ENCODE peak calls at places on chromosomes 11 and 22, in nine cellular contexts. One of them, this sample, is unnamed.

GRCh38 chr11:64531906-64532312 is 59.1 kb upstream of the SLC22A12 start:
- DNase-seq in fibroblast of lung: no peak
- DNase-seq in cardiac muscle cell: peak; percentile 14
- DNase-seq in transverse colon: no peak
- DNase-seq in stomach: no peak
- DNase-seq in epithelial cell of proximal tubule: no peak
- DNase-seq in Caco-2: peak; percentile 32
- DNase-seq in fibroblast of villous mesenchyme: no peak
- DNase-seq in A549: no peak
- DNase-seq in this sample: no peak

GRCh38 chr11:17790453-17790852 is 55.9 kb downstream of the KCNC1 start:
- DNase-seq in epithelial cell of proximal tubule: no peak
- DNase-seq in fibroblast of villous mesenchyme: peak; percentile 65
- DNase-seq in fibroblast of lung: peak; percentile 83
- DNase-seq in transverse colon: no peak
- DNase-seq in A549: no peak
- DNase-seq in cardiac muscle cell: no peak
- DNase-seq in Caco-2: no peak
- DNase-seq in stomach: no peak
- DNase-seq in this sample: peak; percentile 93

GRCh38 chr11:112159098-112159761 is 4.7 kb downstream of the IL18 start:
- DNase-seq in stomach: no peak
- DNase-seq in Caco-2: no peak
- DNase-seq in epithelial cell of proximal tubule: no peak
- DNase-seq in fibroblast of villous mesenchyme: no peak
- DNase-seq in transverse colon: no peak
- DNase-seq in cardiac muscle cell: no peak
- DNase-seq in A549: no peak
- DNase-seq in fibroblast of lung: no peak
- DNase-seq in this sample: no peak

GRCh38 chr11:57638811-57639320 is 10.8 kb downstream of the YPEL4 start:
- DNase-seq in transverse colon: no peak
- DNase-seq in cardiac muscle cell: peak; percentile 41
- DNase-seq in stomach: no peak
- DNase-seq in Caco-2: no peak
- DNase-seq in A549: no peak
- DNase-seq in fibroblast of villous mesenchyme: no peak
- DNase-seq in epithelial cell of proximal tubule: no peak
- DNase-seq in fibroblast of lung: no peak
- DNase-seq in this sample: no peak

GRCh38 chr11:65291613-65292012 is 23.1 kb upstream of the CDC42EP2 start:
- DNase-seq in transverse colon: no peak
- DNase-seq in epithelial cell of proximal tubule: no peak
- DNase-seq in stomach: no peak
- DNase-seq in fibroblast of lung: peak; percentile 90
- DNase-seq in A549: peak; percentile 54
- DNase-seq in Caco-2: no peak
- DNase-seq in cardiac muscle cell: no peak
- DNase-seq in fibroblast of villous mesenchyme: peak; percentile 90
- DNase-seq in this sample: no peak

GRCh38 chr11:68269414-68270081 is 2.2 kb downstream of the C11orf24 start:
- DNase-seq in A549: no peak
- DNase-seq in fibroblast of lung: peak; percentile 59
- DNase-seq in Caco-2: peak; percentile 21
- DNase-seq in stomach: no peak
- DNase-seq in fibroblast of villous mesenchyme: peak; percentile 70
- DNase-seq in transverse colon: no peak
- DNase-seq in epithelial cell of proximal tubule: no peak
- DNase-seq in cardiac muscle cell: no peak
- DNase-seq in this sample: no peak

GRCh38 chr22:21753374-21754111 is 17.9 kb upstream of the YPEL1 start:
- DNase-seq in epithelial cell of proximal tubule: no peak
- DNase-seq in transverse colon: no peak
- DNase-seq in Caco-2: no peak
- DNase-seq in cardiac muscle cell: no peak
- DNase-seq in fibroblast of villous mesenchyme: no peak
- DNase-seq in fibroblast of lung: no peak
- DNase-seq in A549: no peak
- DNase-seq in stomach: no peak
- DNase-seq in this sample: no peak

GRCh38 chr11:120978701-120979100 is 45.2 kb upstream of the TBCEL start:
- DNase-seq in Caco-2: no peak
- DNase-seq in fibroblast of lung: no peak
- DNase-seq in A549: no peak
- DNase-seq in transverse colon: no peak
- DNase-seq in epithelial cell of proximal tubule: no peak
- DNase-seq in cardiac muscle cell: no peak
- DNase-seq in fibroblast of villous mesenchyme: no peak
- DNase-seq in stomach: no peak
- DNase-seq in this sample: no peak

GRCh38 chr22:22767876-22768602 is 119.6 kb upstream of the IGLL5 start:
- DNase-seq in A549: no peak
- DNase-seq in stomach: no peak
- DNase-seq in fibroblast of villous mesenchyme: no peak
- DNase-seq in fibroblast of lung: peak; percentile 21
- DNase-seq in epithelial cell of proximal tubule: no peak
- DNase-seq in transverse colon: no peak
- DNase-seq in Caco-2: no peak
- DNase-seq in cardiac muscle cell: no peak
- DNase-seq in this sample: no peak

GRCh38 chr11:73981051-73981805 is 1.4 kb downstream of the UCP2 start:
- DNase-seq in cardiac muscle cell: no peak
- DNase-seq in A549: no peak
- DNase-seq in fibroblast of villous mesenchyme: no peak
- DNase-seq in fibroblast of lung: no peak
- DNase-seq in transverse colon: no peak
- DNase-seq in stomach: no peak
- DNase-seq in Caco-2: peak; percentile 35
- DNase-seq in epithelial cell of proximal tubule: no peak
- DNase-seq in this sample: no peak

GRCh38 chr11:10575346-10575745 is 6.9 kb upstream of the LYVE1 start:
- DNase-seq in stomach: no peak
- DNase-seq in fibroblast of villous mesenchyme: no peak
- DNase-seq in transverse colon: no peak
- DNase-seq in A549: no peak
- DNase-seq in Caco-2: no peak
- DNase-seq in cardiac muscle cell: no peak
- DNase-seq in epithelial cell of proximal tubule: no peak
- DNase-seq in fibroblast of lung: no peak
- DNase-seq in this sample: no peak

GRCh38 chr11:34650528-34650927 is 29.6 kb downstream of the EHF start:
- DNase-seq in fibroblast of villous mesenchyme: peak; percentile 39
- DNase-seq in A549: no peak
- DNase-seq in Caco-2: no peak
- DNase-seq in transverse colon: no peak
- DNase-seq in cardiac muscle cell: no peak
- DNase-seq in fibroblast of lung: peak; percentile 43
- DNase-seq in stomach: no peak
- DNase-seq in epithelial cell of proximal tubule: no peak
- DNase-seq in this sample: no peak

GRCh38 chr22:41367680-41368542 is 13.8 kb upstream of the TEF start:
- DNase-seq in fibroblast of villous mesenchyme: peak; percentile 33
- DNase-seq in transverse colon: peak; percentile 30
- DNase-seq in epithelial cell of proximal tubule: no peak
- DNase-seq in A549: no peak
- DNase-seq in fibroblast of lung: no peak
- DNase-seq in stomach: peak; percentile 49
- DNase-seq in Caco-2: no peak
- DNase-seq in cardiac muscle cell: no peak
- DNase-seq in this sample: peak; percentile 28
- H3K4me3 ChIP-seq in fibroblast of villous mesenchyme: peak overlapping the region; percentile 33
- H3K4me3 ChIP-seq in transverse colon: peak overlapping the region; percentile 25
- H3K4me3 ChIP-seq in epithelial cell of proximal tubule: peak overlapping the region; percentile 14
- H3K4me3 ChIP-seq in A549: no peak overlapping the region
- H3K4me3 ChIP-seq in fibroblast of lung: no peak overlapping the region
- H3K4me3 ChIP-seq in stomach: peak overlapping the region; percentile 51
- H3K4me3 ChIP-seq in Caco-2: no peak overlapping the region
- H3K4me3 ChIP-seq in cardiac muscle cell: no peak overlapping the region
- H3K4me3 ChIP-seq in this sample: peak overlapping the region; percentile 5

GRCh38 chr11:11985016-11985715 is 23.3 kb downstream of the DKK3 start:
- DNase-seq in A549: no peak
- DNase-seq in fibroblast of villous mesenchyme: peak; percentile 72
- DNase-seq in fibroblast of lung: peak; percentile 70
- DNase-seq in stomach: peak; percentile 15
- DNase-seq in cardiac muscle cell: no peak
- DNase-seq in transverse colon: no peak
- DNase-seq in epithelial cell of proximal tubule: no peak
- DNase-seq in Caco-2: no peak
- DNase-seq in this sample: peak; percentile 51

GRCh38 chr11:11988099-11988651 is 20.3 kb downstream of the DKK3 start:
- DNase-seq in Caco-2: no peak
- DNase-seq in transverse colon: no peak
- DNase-seq in fibroblast of lung: peak; percentile 48
- DNase-seq in cardiac muscle cell: no peak
- DNase-seq in A549: peak; percentile 47
- DNase-seq in fibroblast of villous mesenchyme: peak; percentile 81
- DNase-seq in epithelial cell of proximal tubule: no peak
- DNase-seq in stomach: no peak
- DNase-seq in this sample: peak; percentile 52

GRCh38 chr11:11988862-11989261 is 19.6 kb downstream of the DKK3 start:
- DNase-seq in transverse colon: no peak
- DNase-seq in stomach: no peak
- DNase-seq in epithelial cell of proximal tubule: no peak
- DNase-seq in fibroblast of lung: no peak
- DNase-seq in fibroblast of villous mesenchyme: no peak
- DNase-seq in A549: no peak
- DNase-seq in cardiac muscle cell: peak; percentile 62
- DNase-seq in Caco-2: no peak
- DNase-seq in this sample: no peak

GRCh38 chr11:11985954-11986949 is 22.2 kb downstream of the DKK3 start:
- DNase-seq in A549: no peak
- DNase-seq in epithelial cell of proximal tubule: no peak
- DNase-seq in cardiac muscle cell: no peak
- DNase-seq in transverse colon: no peak
- DNase-seq in fibroblast of villous mesenchyme: no peak
- DNase-seq in stomach: no peak
- DNase-seq in Caco-2: no peak
- DNase-seq in fibroblast of lung: no peak
- DNase-seq in this sample: no peak

DNA sequence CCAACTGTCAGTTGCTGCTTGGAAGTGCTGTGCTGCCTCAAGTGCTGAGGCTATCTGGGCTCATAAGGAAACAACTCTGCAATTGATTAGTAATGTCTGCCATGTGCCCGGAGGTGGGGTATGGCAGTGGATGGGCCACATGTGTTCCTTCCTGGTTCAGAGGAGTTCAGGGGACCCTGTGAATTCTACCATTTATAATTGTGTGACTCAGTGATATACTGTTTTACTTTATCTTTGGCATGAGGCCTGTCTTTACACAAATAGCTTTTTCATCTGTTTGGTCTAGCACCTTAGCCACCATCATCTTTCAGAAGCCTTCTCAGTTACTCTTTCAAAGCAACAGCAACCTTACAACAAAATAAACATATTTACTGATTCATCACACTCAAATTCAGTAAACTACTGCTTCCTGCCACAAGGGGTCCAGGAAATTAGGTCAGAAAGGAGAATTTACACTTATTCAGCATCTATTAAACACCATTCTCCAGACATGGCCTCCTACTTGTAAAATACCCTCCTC is 20.9 kb downstream of the DKK3 start:
- DNase-seq in transverse colon: no peak
- DNase-seq in A549: peak; percentile 66
- DNase-seq in fibroblast of lung: peak; percentile 57
- DNase-seq in epithelial cell of proximal tubule: no peak
- DNase-seq in Caco-2: no peak
- DNase-seq in stomach: peak; percentile 25
- DNase-seq in cardiac muscle cell: no peak
- DNase-seq in fibroblast of villous mesenchyme: peak; percentile 70
- DNase-seq in this sample: peak; percentile 11
- TF ChIP-seq CTCF in transverse colon: no peak
- TF ChIP-seq CTCF in A549: peak; percentile 23
- TF ChIP-seq CTCF in fibroblast of lung: peak; percentile 54
- TF ChIP-seq CTCF in epithelial cell of proximal tubule: peak; percentile 59
- TF ChIP-seq CTCF in Caco-2: peak; percentile 32
- TF ChIP-seq CTCF in stomach: no peak
- TF ChIP-seq CTCF in cardiac muscle cell: peak; percentile 55
- TF ChIP-seq CTCF in fibroblast of villous mesenchyme: peak; percentile 50
- TF ChIP-seq CTCF in this sample: peak; percentile 23

DNA sequence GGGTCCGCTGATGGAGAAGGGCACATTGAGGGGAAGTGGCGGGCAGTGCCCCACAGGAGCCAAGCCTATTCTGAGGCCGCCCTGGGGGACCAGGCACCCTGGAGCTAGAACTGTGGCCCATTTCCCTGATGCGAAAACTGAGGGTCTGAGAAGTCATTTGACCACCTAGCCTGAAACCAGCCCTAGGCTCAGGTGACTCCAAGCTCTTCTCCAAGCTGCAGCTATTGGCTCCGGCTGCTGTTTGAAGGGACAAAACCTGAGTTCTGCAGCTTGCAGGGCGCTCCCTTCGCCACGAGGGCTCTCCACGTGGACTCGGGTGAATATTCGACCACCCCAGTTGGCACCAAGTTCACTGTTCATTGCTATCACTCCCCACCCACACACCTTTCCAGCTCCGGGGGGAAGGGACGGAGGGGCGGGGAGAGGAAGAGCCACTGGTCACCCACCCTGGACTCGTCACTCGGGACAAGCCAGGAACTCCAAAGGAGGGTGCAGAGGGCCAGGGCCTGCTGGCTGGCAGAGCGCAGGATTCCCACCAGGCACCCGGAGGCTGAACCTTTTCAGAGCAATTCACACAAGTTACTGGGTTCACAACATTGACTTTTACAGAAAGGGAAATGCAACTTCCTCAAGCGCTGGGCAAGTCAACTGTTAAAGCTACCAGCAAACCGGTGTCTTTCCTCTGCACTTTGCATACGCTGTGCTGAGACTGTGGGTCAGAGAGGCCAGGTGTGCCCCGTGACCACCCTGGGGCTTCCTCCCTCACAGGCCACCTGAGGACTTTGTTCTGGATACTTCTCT is 1.1 kb upstream of the RAC2 start:
- DNase-seq in fibroblast of villous mesenchyme: no peak
- DNase-seq in stomach: no peak
- DNase-seq in fibroblast of lung: no peak
- DNase-seq in Caco-2: peak; percentile 14
- DNase-seq in transverse colon: peak; percentile 68
- DNase-seq in cardiac muscle cell: no peak
- DNase-seq in epithelial cell of proximal tubule: no peak
- DNase-seq in A549: no peak
- DNase-seq in this sample: no peak
- H3K4me3 ChIP-seq in fibroblast of villous mesenchyme: no peak overlapping the region
- H3K4me3 ChIP-seq in stomach: no peak overlapping the region
- H3K4me3 ChIP-seq in fibroblast of lung: no peak overlapping the region
- H3K4me3 ChIP-seq in Caco-2: no peak overlapping the region
- H3K4me3 ChIP-seq in transverse colon: no peak overlapping the region
- H3K4me3 ChIP-seq in cardiac muscle cell: no peak overlapping the region
- H3K4me3 ChIP-seq in epithelial cell of proximal tubule: no peak overlapping the region
- H3K4me3 ChIP-seq in A549: no peak overlapping the region
- H3K4me3 ChIP-seq in this sample: no peak overlapping the region

DNA sequence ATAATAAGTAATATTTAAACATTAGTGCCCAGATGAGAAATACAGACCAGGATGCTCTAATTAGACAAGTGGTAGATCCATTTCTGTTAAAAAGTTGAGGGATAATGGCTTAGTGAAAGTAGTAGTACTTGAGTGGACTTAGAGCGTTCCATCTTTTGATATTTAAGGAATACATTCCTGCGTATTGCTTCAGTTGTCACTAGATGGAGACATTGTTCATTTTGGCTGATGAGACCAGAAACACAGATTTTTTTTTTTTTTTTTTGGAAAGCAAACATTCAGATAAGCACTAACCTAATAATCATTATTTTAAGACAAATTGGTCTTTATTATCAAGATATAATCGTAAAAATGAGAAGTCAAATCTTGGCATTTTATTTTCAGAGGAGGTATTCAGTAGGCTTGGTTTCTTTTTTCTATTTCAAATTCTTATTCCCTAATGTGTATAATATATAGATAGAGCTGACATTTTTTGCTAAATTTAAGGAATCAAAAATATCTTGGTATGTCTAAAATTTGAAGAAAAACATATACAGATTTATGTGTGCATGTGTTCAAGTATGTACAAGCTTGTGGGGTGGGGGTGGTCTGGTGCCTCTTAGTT is 92.9 kb downstream of the DYNC2H1 start:
- DNase-seq in Caco-2: no peak
- DNase-seq in A549: peak; percentile 51
- DNase-seq in fibroblast of villous mesenchyme: peak; percentile 53
- DNase-seq in stomach: no peak
- DNase-seq in epithelial cell of proximal tubule: peak; percentile 7
- DNase-seq in fibroblast of lung: peak; percentile 66
- DNase-seq in cardiac muscle cell: peak; percentile 52
- DNase-seq in transverse colon: no peak
- DNase-seq in this sample: peak; percentile 39
- TF ChIP-seq CTCF in Caco-2: peak; percentile 85
- TF ChIP-seq CTCF in A549: peak; percentile 56
- TF ChIP-seq CTCF in fibroblast of villous mesenchyme: peak; percentile 73
- TF ChIP-seq CTCF in stomach: no peak
- TF ChIP-seq CTCF in epithelial cell of proximal tubule: peak; percentile 74
- TF ChIP-seq CTCF in fibroblast of lung: peak; percentile 70
- TF ChIP-seq CTCF in cardiac muscle cell: peak; percentile 74
- TF ChIP-seq CTCF in transverse colon: no peak
- TF ChIP-seq CTCF in this sample: peak; percentile 59

This sample was measured in epithelial cell of esophagus.